ENCODE peak calls at places on chromosomes 1 and 21, in five cellular contexts. One of them, this sample, is unnamed.

GRCh38 chr1:28122183-28122582 is 33.8 kb upstream of the EYA3 start:
- DNase-seq in trophoblast cell: peak
- DNase-seq in mesendoderm: no peak
- DNase-seq in neuronal stem cell: no peak
- DNase-seq in mesenchymal stem cell: no peak
- DNase-seq in this sample: peak

GRCh38 chr1:64663654-64664053 is 81.2 kb upstream of the RAVER2 start:
- DNase-seq in trophoblast cell: no peak
- DNase-seq in mesendoderm: peak
- DNase-seq in mesenchymal stem cell: peak
- DNase-seq in neuronal stem cell: peak
- DNase-seq in this sample: peak

GRCh38 chr1:101276818-101277217 is 40.0 kb downstream of the S1PR1 start:
- DNase-seq in trophoblast cell: no peak
- DNase-seq in neuronal stem cell: no peak
- DNase-seq in mesendoderm: no peak
- DNase-seq in mesenchymal stem cell: no peak
- DNase-seq in this sample: no peak

GRCh38 chr1:228405200-228405978 is 1.2 kb downstream of the TRIM11 start:
- DNase-seq in trophoblast cell: no peak
- DNase-seq in neuronal stem cell: no peak
- DNase-seq in mesenchymal stem cell: no peak
- DNase-seq in mesendoderm: peak
- DNase-seq in this sample: peak

GRCh38 chr21:45460011-45460565 is 55.1 kb downstream of the COL18A1 start:
- DNase-seq in neuronal stem cell: no peak
- DNase-seq in mesendoderm: no peak
- DNase-seq in trophoblast cell: no peak
- DNase-seq in mesenchymal stem cell: peak
- DNase-seq in this sample: no peak

GRCh38 chr1:9275567-9276034 is 17.1 kb upstream of the SPSB1 start:
- DNase-seq in neuronal stem cell: no peak
- DNase-seq in mesendoderm: peak
- DNase-seq in trophoblast cell: peak
- DNase-seq in mesenchymal stem cell: peak
- DNase-seq in this sample: peak

GRCh38 chr1:43975249-43975961 is 645 bp downstream of the ATP6V0B start:
- DNase-seq in trophoblast cell: no peak
- DNase-seq in mesendoderm: peak
- DNase-seq in neuronal stem cell: no peak
- DNase-seq in mesenchymal stem cell: peak
- DNase-seq in this sample: no peak

GRCh38 chr1:165747632-165748452 is 20.8 kb downstream of the TMCO1 start:
- DNase-seq in trophoblast cell: peak
- DNase-seq in mesendoderm: peak
- DNase-seq in neuronal stem cell: no peak
- DNase-seq in mesenchymal stem cell: no peak
- DNase-seq in this sample: no peak

GRCh38 chr1:201025571-201026002 is 2.1 kb upstream of the KIF21B start:
- DNase-seq in trophoblast cell: peak
- DNase-seq in mesendoderm: peak
- DNase-seq in mesenchymal stem cell: peak
- DNase-seq in neuronal stem cell: no peak
- DNase-seq in this sample: peak

GRCh38 chr1:218377143-218377660 is 32.1 kb downstream of the TGFB2 start:
- DNase-seq in trophoblast cell: peak
- DNase-seq in mesendoderm: no peak
- DNase-seq in neuronal stem cell: no peak
- DNase-seq in mesenchymal stem cell: peak
- DNase-seq in this sample: peak

GRCh38 chr1:228163004-228163753 is 2.4 kb upstream of the IBA57 start:
- DNase-seq in trophoblast cell: peak
- DNase-seq in mesenchymal stem cell: no peak
- DNase-seq in neuronal stem cell: no peak
- DNase-seq in mesendoderm: no peak
- DNase-seq in this sample: no peak

GRCh38 chr1:117001254-117001927 is at the start of gene CD101:
- DNase-seq in neuronal stem cell: no peak
- DNase-seq in trophoblast cell: no peak
- DNase-seq in mesendoderm: no peak
- DNase-seq in mesenchymal stem cell: no peak
- DNase-seq in this sample: no peak

GRCh38 chr1:58881471-58881994 is 97.7 kb upstream of the JUN start:
- DNase-seq in trophoblast cell: no peak
- DNase-seq in mesenchymal stem cell: peak
- DNase-seq in mesendoderm: peak
- DNase-seq in neuronal stem cell: no peak
- DNase-seq in this sample: peak

GRCh38 chr1:166069390-166069789 is 97.4 kb downstream of the FAM78B start:
- DNase-seq in neuronal stem cell: peak
- DNase-seq in trophoblast cell: no peak
- DNase-seq in mesendoderm: peak
- DNase-seq in mesenchymal stem cell: no peak
- DNase-seq in this sample: no peak

GRCh38 chr1:216466162-216466801 is 43.0 kb upstream of the USH2A start:
- DNase-seq in mesendoderm: no peak
- DNase-seq in neuronal stem cell: no peak
- DNase-seq in trophoblast cell: no peak
- DNase-seq in mesenchymal stem cell: no peak
- DNase-seq in this sample: no peak

GRCh38 chr1:37949524-37950152 is 2.8 kb upstream of the INPP5B start:
- DNase-seq in neuronal stem cell: no peak
- DNase-seq in mesendoderm: no peak
- DNase-seq in trophoblast cell: peak
- DNase-seq in mesenchymal stem cell: no peak
- DNase-seq in this sample: no peak

GRCh38 chr1:113758631-113759340 is 500 bp downstream of the PHTF1 start:
- DNase-seq in trophoblast cell: peak
- DNase-seq in mesendoderm: peak
- DNase-seq in mesenchymal stem cell: peak
- DNase-seq in neuronal stem cell: peak
- DNase-seq in this sample: peak

GRCh38 chr1:185439727-185440415 is 122.8 kb upstream of the IVNS1ABP start:
- DNase-seq in neuronal stem cell: no peak
- DNase-seq in trophoblast cell: peak
- DNase-seq in mesendoderm: no peak
- DNase-seq in mesenchymal stem cell: peak
- DNase-seq in this sample: peak

DNA sequence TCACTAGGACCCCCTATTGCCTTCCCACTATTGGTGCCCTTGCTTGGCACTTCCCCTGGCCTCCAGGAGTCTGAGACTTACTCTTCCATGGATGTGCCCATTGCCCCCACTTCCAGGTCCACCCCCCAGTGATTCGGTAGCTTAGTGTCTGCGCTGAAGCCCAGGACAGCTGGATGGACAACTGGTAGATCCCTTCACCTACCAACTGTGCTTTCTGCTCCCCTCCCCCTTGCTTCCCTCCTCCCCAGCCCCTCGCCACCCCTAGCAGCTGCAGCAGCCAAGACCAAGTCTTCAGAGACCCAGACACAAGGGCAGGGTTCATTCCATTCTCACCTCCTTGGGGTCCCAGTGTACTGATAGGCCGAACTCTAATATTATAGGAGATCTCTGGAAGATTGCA is 6.9 kb downstream of the LMNA start:
- DNase-seq in mesendoderm: no peak
- DNase-seq in trophoblast cell: no peak
- DNase-seq in neuronal stem cell: no peak
- DNase-seq in mesenchymal stem cell: peak
- DNase-seq in this sample: no peak
- H2AK5ac ChIP-seq in mesendoderm: no peak
- H2AK5ac ChIP-seq in trophoblast cell: peak
- H2AK5ac ChIP-seq in neuronal stem cell: no peak
- H2AK5ac ChIP-seq in mesenchymal stem cell: peak
- H2AK5ac ChIP-seq in this sample: peak

DNA sequence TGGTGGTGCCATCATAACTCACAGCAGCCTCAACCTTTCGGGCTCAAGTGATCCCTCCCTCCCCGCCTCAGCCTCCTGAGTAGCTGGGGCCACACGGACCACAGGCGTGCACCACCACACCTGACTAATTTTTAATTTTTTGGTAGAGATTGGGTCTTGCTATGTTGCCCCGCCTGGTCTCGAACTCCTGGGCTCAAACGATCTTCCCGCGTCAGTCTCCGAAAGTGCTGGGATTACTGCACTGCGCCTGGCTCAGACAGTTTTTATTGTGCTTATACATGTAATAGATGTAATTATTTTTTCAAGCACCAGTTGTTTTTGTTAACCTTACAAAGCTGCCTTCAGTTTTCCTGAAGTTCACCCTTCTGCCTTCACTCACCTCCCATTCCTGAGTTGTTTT is 38.0 kb upstream of the HMGN1 start:
- DNase-seq in trophoblast cell: no peak
- DNase-seq in mesenchymal stem cell: no peak
- DNase-seq in neuronal stem cell: no peak
- DNase-seq in mesendoderm: no peak
- DNase-seq in this sample: no peak
- H4K8ac ChIP-seq in trophoblast cell: no peak
- H4K8ac ChIP-seq in mesenchymal stem cell: no peak
- H4K8ac ChIP-seq in neuronal stem cell: no peak
- H4K8ac ChIP-seq in mesendoderm: no peak
- H4K8ac ChIP-seq in this sample: peak

DNA sequence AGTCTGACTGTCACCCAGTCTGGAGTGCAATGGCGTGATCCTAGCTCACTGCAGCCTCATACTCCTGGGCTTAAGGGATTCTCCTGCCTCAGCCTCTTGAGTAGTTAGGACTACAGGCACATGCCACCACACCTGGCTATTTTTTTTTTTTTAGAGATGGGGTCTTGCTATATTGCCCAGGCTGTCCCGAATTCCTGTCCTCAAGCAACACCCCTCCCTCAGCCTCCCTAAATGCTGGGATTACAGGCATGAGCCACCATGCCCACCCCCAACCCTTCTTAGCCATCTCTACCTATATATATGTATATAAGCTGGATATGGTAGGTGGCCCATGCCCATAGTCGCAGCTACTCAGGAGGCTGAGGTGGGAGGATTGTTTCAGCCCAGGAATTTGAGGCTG is 13.4 kb upstream of the SLC25A44 start:
- DNase-seq in mesenchymal stem cell: no peak
- DNase-seq in mesendoderm: no peak
- DNase-seq in trophoblast cell: no peak
- DNase-seq in neuronal stem cell: no peak
- DNase-seq in this sample: no peak
- H2AK5ac ChIP-seq in mesenchymal stem cell: peak
- H2AK5ac ChIP-seq in mesendoderm: peak
- H2AK5ac ChIP-seq in trophoblast cell: no peak
- H2AK5ac ChIP-seq in neuronal stem cell: peak
- H2AK5ac ChIP-seq in this sample: no peak

GRCh38 chr1:34866762-34867109 is 7.2 kb upstream of the SMIM12 start:
- DNase-seq in mesendoderm: no peak
- DNase-seq in trophoblast cell: no peak
- DNase-seq in mesenchymal stem cell: no peak
- DNase-seq in neuronal stem cell: no peak
- DNase-seq in this sample: no peak
- H4K8ac ChIP-seq in mesendoderm: no peak
- H4K8ac ChIP-seq in trophoblast cell: no peak
- H4K8ac ChIP-seq in mesenchymal stem cell: peak
- H4K8ac ChIP-seq in neuronal stem cell: no peak
- H4K8ac ChIP-seq in this sample: peak

DNA sequence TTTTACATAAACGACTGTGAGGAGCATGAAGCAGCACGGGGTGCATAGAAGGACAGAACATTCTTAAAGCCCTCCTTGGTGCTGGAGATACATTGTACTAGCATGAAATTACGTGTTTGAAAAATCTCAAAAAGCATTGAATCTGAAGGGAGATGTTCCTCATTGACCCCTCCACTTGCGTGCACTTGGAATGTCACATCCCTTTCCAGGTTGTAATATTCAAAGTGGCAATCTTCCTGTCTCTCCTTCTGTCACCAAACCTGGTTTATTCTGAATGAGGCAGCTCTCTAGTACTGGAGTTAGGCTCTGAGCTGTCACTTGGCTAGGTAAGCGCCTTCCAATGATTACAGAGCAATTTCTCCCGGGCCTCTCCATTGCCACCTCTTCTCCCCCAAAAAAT is 901 bp downstream of the DSCAM start:
- DNase-seq in trophoblast cell: no peak
- DNase-seq in mesenchymal stem cell: no peak
- DNase-seq in mesendoderm: no peak
- DNase-seq in neuronal stem cell: no peak
- DNase-seq in this sample: no peak
- H2AK5ac ChIP-seq in trophoblast cell: no peak
- H2AK5ac ChIP-seq in mesenchymal stem cell: no peak
- H2AK5ac ChIP-seq in mesendoderm: no peak
- H2AK5ac ChIP-seq in neuronal stem cell: no peak
- H2AK5ac ChIP-seq in this sample: no peak

GRCh38 chr1:88595355-88595754 is 88.7 kb upstream of the PKN2 start:
- DNase-seq in neuronal stem cell: no peak
- DNase-seq in mesenchymal stem cell: peak
- DNase-seq in trophoblast cell: no peak
- DNase-seq in mesendoderm: peak
- DNase-seq in this sample: peak
- H4K8ac ChIP-seq in neuronal stem cell: no peak
- H4K8ac ChIP-seq in mesenchymal stem cell: no peak
- H4K8ac ChIP-seq in trophoblast cell: no peak
- H4K8ac ChIP-seq in mesendoderm: no peak
- H4K8ac ChIP-seq in this sample: no peak

This sample was measured in IMR-90.